ENCODE peak calls at places on chromosomes 13 and 19, in seven cellular contexts. D is IMR-90; G is body of pancreas; K is small intestine; O is CD8-positive, alpha-beta memory T cell; C is AG04450; Z is transverse colon. B is an unnamed sample.

GRCh38 chr13:65112123-65113075 is 2117.7 kb downstream of the PCDH9 start:
- DNase-seq in D (peak), G (no peak), K (no peak), O (no peak), C (no peak), Z (no peak), B (no peak)

GRCh38 chr13:92317066-92317465 is 909.5 kb upstream of the GPC6 start:
- DNase-seq in D (peak), G (no peak), K (no peak), O (no peak), C (no peak), Z (no peak), B (no peak)

GRCh38 chr13:45215392-45216077 is 14.7 kb upstream of the KCTD4 start:
- DNase-seq in D (no peak), G (no peak), K (no peak), O (no peak), C (no peak), Z (no peak), B (no peak)

GRCh38 chr13:114269281-114269770 is 12.1 kb upstream of the UPF3A start:
- DNase-seq in D (no peak), G (no peak), K (no peak), O (no peak), C (no peak), Z (no peak), B (no peak)

GRCh38 chr19:6065685-6066365 is 44.5 kb downstream of the RFX2 start:
- DNase-seq in D (peak), G (no peak), K (peak), O (peak), C (no peak), Z (peak), B (peak)

GRCh38 chr13:97798171-97798821 is 155.2 kb upstream of the IPO5 start:
- DNase-seq in D (no peak), G (no peak), K (no peak), O (no peak), C (no peak), Z (no peak), B (no peak)

GRCh38 chr19:30629086-30629485 is 256.9 kb downstream of the ZNF536 start:
- DNase-seq in D (no peak), G (no peak), K (no peak), O (no peak), C (no peak), Z (no peak), B (no peak)

GRCh38 chr13:41668130-41668757 is 210.9 kb downstream of the RGCC start:
- DNase-seq in D (peak), G (peak), K (peak), O (no peak), C (peak), Z (peak), B (peak)

GRCh38 chr13:31225180-31225579 is 25.4 kb downstream of the B3GLCT start:
- DNase-seq in D (no peak), G (no peak), K (no peak), O (no peak), C (no peak), Z (no peak), B (no peak)

GRCh38 chr19:43489310-43489709 is 15.2 kb downstream of the PHLDB3 start:
- DNase-seq in D (no peak), G (no peak), K (no peak), O (no peak), C (no peak), Z (no peak), B (no peak)

GRCh38 chr19:18348171-18348570 is 7.8 kb downstream of the PGPEP1 start:
- DNase-seq in D (no peak), G (no peak), K (no peak), O (no peak), C (no peak), Z (no peak), B (no peak)

GRCh38 chr13:99778500-99778899 is 193.1 kb downstream of the ZIC5 start:
- DNase-seq in D (no peak), G (no peak), K (no peak), O (no peak), C (no peak), Z (no peak), B (no peak)

GRCh38 chr19:32876919-32877285 is 7.3 kb upstream of the SLC7A9 start:
- DNase-seq in D (peak), G (no peak), K (peak), O (no peak), C (no peak), Z (peak), B (no peak)

GRCh38 chr13:23378009-23378632 is 55.4 kb downstream of the SACS start:
- DNase-seq in D (peak), G (no peak), K (peak), O (no peak), C (peak), Z (peak), B (no peak)

GRCh38 chr13:49265822-49266221 is 18.1 kb downstream of the CDADC1 start:
- DNase-seq in D (peak), G (no peak), K (no peak), O (no peak), C (peak), Z (no peak), B (no peak)

GRCh38 chr19:45615795-45616708 is 14.0 kb upstream of the GPR4 start:
- DNase-seq in D (peak), G (peak), K (peak), O (peak), C (peak), Z (peak), B (no peak)

GRCh38 chr19:12484011-12484370 is 625 bp downstream of the ZNF709 start:
- DNase-seq in D (peak), G (no peak), K (no peak), O (no peak), C (no peak), Z (no peak), B (no peak)

GRCh38 chr19:47726467-47726866 is 13.2 kb downstream of the EHD2 start:
- DNase-seq in D (peak), G (no peak), K (no peak), O (no peak), C (no peak), Z (no peak), B (no peak)

GRCh38 chr19:46840157-46840942 is 10.3 kb downstream of the AP2S1 start:
- DNase-seq in D (peak), G (peak), K (peak), O (peak), C (no peak), Z (peak), B (no peak)

GRCh38 chr19:16143399-16144215 is at the start of gene HSH2D:
- DNase-seq in D (no peak), G (peak), K (peak), O (peak), C (no peak), Z (peak), B (no peak)

GRCh38 chr19:51529301-51529700 is 2.2 kb downstream of the SIGLEC6 start:
- DNase-seq in D (no peak), G (no peak), K (no peak), O (no peak), C (no peak), Z (no peak), B (no peak)

GRCh38 chr13:73662833-73663232 is 471.4 kb downstream of the KLF12 start:
- DNase-seq in D (no peak), G (no peak), K (no peak), O (no peak), C (no peak), Z (no peak), B (no peak)

GRCh38 chr13:41780736-41781708 is 179.9 kb downstream of the VWA8 start:
- DNase-seq in D (peak), G (peak), K (no peak), O (no peak), C (peak), Z (no peak), B (no peak)

GRCh38 chr19:45446295-45446694 is 21.5 kb upstream of the FOSB start:
- DNase-seq in D (peak), G (no peak), K (peak), O (no peak), C (no peak), Z (no peak), B (no peak)

GRCh38 chr19:2266183-2266993 is 10.2 kb upstream of the JSRP1 start:
- DNase-seq in D (peak), G (peak), K (peak), O (no peak), C (peak), Z (peak), B (no peak)

DNA sequence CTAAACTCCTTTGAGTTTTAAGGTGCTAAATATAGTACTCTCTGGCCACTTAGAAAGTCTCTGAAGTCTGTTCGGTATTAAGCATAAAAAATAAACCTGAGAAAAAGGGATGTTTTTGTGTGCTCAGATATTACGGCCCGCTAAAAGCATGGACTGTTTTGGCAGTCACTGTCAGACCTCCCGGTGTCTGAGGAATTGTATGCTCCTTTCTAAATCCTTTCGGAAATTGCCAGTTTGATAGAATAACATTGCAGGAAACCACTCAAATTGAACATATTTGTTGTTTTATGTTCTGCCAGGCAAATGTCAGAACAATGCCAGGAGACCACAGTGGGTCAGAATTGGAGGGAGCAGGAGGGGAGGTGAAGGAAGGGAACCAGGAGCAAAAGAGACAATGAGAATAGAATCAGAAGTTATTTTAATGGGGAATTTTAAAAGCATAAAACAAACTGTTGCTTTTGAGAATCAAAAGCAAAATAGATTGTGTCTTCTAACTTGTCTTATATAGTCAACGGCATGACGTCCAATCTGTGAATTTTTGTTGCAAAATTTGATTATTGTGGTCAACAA is 257.3 kb downstream of the SPRY2 start:
- DNase-seq in D (peak), G (no peak), K (no peak), O (no peak), C (no peak), Z (no peak), B (no peak)
- H3K27ac ChIP-seq in D (peak), G (peak), K (no peak), O (no peak), C (peak), Z (no peak), B (peak)

GRCh38 chr19:49194408-49194807 is 36.8 kb downstream of the TRPM4 start:
- DNase-seq in D (no peak), G (no peak), K (no peak), O (no peak), C (no peak), Z (no peak), B (no peak)

GRCh38 chr19:49193822-49194394 is 36.3 kb downstream of the TRPM4 start:
- DNase-seq in D (no peak), G (no peak), K (no peak), O (no peak), C (no peak), Z (no peak), B (no peak)

GRCh38 chr19:49200238-49200862 is 42.8 kb downstream of the TRPM4 start:
- DNase-seq in D (no peak), G (no peak), K (peak), O (no peak), C (no peak), Z (peak), B (no peak)

GRCh38 chr19:49201042-49201441 is 43.5 kb downstream of the TRPM4 start:
- DNase-seq in D (no peak), G (no peak), K (no peak), O (no peak), C (no peak), Z (no peak), B (no peak)

DNA sequence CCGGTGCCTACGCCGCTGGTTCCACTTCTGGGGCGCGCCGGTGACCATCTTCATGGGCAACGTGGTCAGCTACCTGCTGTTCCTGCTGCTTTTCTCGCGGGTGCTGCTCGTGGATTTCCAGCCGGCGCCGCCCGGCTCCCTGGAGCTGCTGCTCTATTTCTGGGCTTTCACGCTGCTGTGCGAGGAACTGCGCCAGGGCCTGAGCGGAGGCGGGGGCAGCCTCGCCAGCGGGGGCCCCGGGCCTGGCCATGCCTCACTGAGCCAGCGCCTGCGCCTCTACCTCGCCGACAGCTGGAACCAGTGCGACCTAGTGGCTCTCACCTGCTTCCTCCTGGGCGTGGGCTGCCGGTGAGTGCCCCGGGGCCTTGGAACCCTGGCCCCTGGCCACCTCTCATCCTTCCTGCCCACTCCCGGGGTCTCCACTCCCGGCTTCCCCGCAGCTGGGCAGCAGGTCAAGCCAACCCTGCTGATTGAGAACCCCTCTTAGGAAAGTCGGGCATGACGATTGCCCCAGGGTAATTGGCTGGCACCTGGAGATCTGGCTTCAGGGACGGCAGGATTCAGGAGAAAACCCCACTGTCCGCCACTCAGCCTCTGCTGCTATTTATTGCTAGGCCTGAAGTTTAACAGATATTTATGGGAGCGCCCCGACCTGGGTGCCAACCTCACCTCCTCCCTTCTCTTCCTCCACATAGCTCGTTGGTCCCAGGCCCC is 39.1 kb downstream of the TRPM4 start:
- DNase-seq in D (no peak), G (no peak), K (peak), O (no peak), C (no peak), Z (peak), B (no peak)
- H3K27ac ChIP-seq in D (no peak), G (no peak), K (no peak), O (no peak), C (no peak), Z (peak), B (no peak)

GRCh38 chr19:7999376-7999775 is 6.1 kb downstream of the ELAVL1 start:
- DNase-seq in D (no peak), G (no peak), K (no peak), O (no peak), C (no peak), Z (no peak), B (no peak)
- H3K27ac ChIP-seq in D (no peak), G (no peak), K (no peak), O (no peak), C (no peak), Z (no peak), B (no peak)

DNA sequence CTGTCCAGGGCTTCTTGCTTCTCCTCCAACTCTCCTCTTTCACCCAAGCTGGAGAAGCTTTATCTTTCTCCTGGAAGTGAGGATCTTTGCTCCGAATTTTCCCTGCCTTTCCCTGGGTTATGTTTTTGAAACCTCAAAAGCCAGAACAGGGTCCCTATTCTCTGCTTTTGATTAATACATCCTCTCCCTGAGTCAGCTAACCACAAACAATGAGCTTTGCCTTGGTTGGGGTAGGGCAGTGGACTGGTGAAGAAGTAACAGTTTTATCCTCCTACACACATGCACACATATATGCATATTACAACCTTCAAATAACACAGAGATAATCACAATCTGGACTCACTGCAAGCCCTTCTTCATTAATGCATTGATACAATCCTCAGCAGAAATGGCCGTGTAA is 44.6 kb downstream of the DLEU7 start:
- DNase-seq in D (no peak), G (no peak), K (no peak), O (no peak), C (no peak), Z (no peak), B (no peak)
- H3K27ac ChIP-seq in D (no peak), G (no peak), K (no peak), O (no peak), C (no peak), Z (no peak), B (no peak)

GRCh38 chr13:28401303-28402056 is 93.4 kb downstream of the FLT1 start:
- DNase-seq in D (peak), G (no peak), K (no peak), O (no peak), C (no peak), Z (no peak), B (no peak)

GRCh38 chr13:28392896-28393295 is 102.0 kb downstream of the FLT1 start:
- DNase-seq in D (no peak), G (no peak), K (no peak), O (no peak), C (no peak), Z (no peak), B (no peak)

GRCh38 chr13:28394422-28394821 is 100.5 kb downstream of the FLT1 start:
- DNase-seq in D (peak), G (no peak), K (no peak), O (no peak), C (no peak), Z (no peak), B (no peak)

GRCh38 chr13:28392428-28392827 is 102.5 kb downstream of the FLT1 start:
- DNase-seq in D (no peak), G (no peak), K (no peak), O (no peak), C (no peak), Z (no peak), B (no peak)

DNA sequence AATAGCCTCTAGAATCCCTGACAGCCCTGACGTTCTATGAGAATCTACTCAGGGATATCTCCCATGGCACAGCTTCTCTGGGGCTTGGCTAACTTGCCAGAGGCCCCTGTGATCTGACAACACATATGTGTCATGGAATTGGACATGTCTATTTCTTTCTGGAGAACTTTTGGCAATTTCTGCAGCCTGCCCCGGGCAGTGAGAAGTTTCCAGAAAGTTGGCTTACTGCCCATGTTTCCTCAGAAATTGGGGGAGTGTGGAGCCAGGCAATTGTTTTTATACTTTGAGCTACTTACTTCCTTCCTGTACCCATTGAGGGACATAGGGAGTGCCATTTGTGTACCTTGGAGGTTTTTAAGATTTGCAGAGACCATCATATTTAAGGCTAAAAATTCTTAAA is 98.9 kb downstream of the FLT1 start:
- DNase-seq in D (no peak), G (no peak), K (no peak), O (no peak), C (no peak), Z (no peak), B (no peak)
- H3K27ac ChIP-seq in D (no peak), G (no peak), K (no peak), O (no peak), C (no peak), Z (no peak), B (no peak)

DNA sequence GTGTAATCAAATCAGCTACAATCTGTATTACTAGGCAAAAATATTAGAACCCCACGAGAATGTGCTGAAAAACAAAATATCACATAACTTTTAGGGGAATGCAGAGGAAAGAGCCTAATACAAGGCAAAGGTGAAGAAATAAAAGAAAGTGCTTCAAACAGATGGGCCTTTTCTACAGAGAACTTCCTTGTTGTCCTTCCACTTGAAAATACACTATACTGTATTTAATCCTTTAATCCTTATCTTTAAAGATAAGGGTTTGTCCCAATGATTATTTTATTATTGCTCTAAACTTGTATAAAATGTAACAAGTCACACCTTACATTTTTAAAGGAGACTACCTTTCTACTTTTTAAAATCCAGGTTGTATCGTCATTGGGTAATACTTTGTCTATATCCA is 296.5 kb downstream of the NDFIP2 start:
- DNase-seq in D (no peak), G (no peak), K (peak), O (no peak), C (no peak), Z (no peak), B (no peak)
- H3K27ac ChIP-seq in D (no peak), G (no peak), K (no peak), O (no peak), C (no peak), Z (peak), B (no peak)

DNA sequence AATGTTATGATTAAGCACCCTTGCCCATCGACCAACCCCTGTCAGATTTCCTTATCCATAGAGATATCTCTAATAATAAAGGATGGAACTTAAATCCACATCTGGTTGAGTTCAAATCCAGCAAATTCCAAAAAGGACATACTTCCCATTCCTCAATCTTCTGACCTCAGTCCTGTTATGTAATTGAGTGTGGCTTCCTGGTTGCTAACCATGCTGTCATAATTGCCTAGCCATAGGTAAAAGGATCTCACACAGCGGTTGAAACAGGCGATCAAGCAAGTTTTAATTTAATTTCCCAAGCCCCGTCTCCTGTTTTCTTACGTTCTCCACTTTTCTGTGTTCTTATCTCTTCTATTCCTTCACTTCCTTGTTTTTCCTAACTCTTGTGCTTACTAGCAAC is 550.3 kb downstream of the GPC6 start:
- DNase-seq in D (peak), G (no peak), K (no peak), O (no peak), C (peak), Z (no peak), B (no peak)
- H3K27ac ChIP-seq in D (no peak), G (no peak), K (no peak), O (no peak), C (no peak), Z (no peak), B (no peak)

GRCh38 chr19:749811-750210 is 1.1 kb upstream of the MISP start:
- DNase-seq in D (no peak), G (no peak), K (peak), O (no peak), C (no peak), Z (no peak), B (no peak)

GRCh38 chr19:748274-748598 is 2.7 kb upstream of the MISP start:
- DNase-seq in D (no peak), G (no peak), K (peak), O (no peak), C (no peak), Z (peak), B (no peak)

GRCh38 chr19:746208-746819 is 4.6 kb upstream of the MISP start:
- DNase-seq in D (no peak), G (no peak), K (no peak), O (no peak), C (no peak), Z (no peak), B (no peak)

GRCh38 chr19:746956-747355 is 4.0 kb upstream of the MISP start:
- DNase-seq in D (no peak), G (no peak), K (no peak), O (no peak), C (no peak), Z (no peak), B (no peak)

GRCh38 chr19:747432-748273 is 3.3 kb upstream of the MISP start:
- DNase-seq in D (no peak), G (no peak), K (no peak), O (no peak), C (no peak), Z (no peak), B (no peak)
- H3K27ac ChIP-seq in D (no peak), G (no peak), K (peak), O (no peak), C (no peak), Z (peak), B (no peak)